ENCODE peak calls at places on chromosomes 7 and 10, in ten cellular contexts. S, X, R, Q, K, F, W, N, J and E are unnamed samples.

GRCh38 chr7:157678503-157678902 is 341.7 kb downstream of the DNAJB6 start:
- DNase-seq in S (no peak), X (no peak), R (no peak), Q (no peak), K (no peak), F (no peak), W (no peak), N (no peak), J (peak; percentile 36), E (no peak)

GRCh38 chr10:133310789-133311188 is 2.1 kb downstream of the ZNF511 start:
- DNase-seq in S (no peak), X (no peak), R (no peak), Q (no peak), K (no peak), F (no peak), W (no peak), N (no peak), J (no peak), E (no peak)

GRCh38 chr7:132116369-132116768 is 459.9 kb downstream of the PLXNA4 start:
- DNase-seq in S (no peak), X (no peak), R (no peak), Q (peak; percentile 75), K (no peak), F (no peak), W (no peak), N (no peak), J (no peak), E (no peak)

GRCh38 chr10:23310443-23310842 is 34.2 kb downstream of the C10orf67 start:
- DNase-seq in S (no peak), X (no peak), R (no peak), Q (no peak), K (no peak), F (no peak), W (no peak), N (no peak), J (peak; percentile 39), E (no peak)

GRCh38 chr7:22885824-22886255 is 63.2 kb upstream of the TOMM7 start:
- DNase-seq in S (no peak), X (peak; percentile 90), R (peak; percentile 49), Q (no peak), K (peak; percentile 51), F (peak; percentile 22), W (no peak), N (peak; percentile 13), J (no peak), E (no peak)

GRCh38 chr7:151248191-151249033 is at the start of gene SMARCD3:
- DNase-seq in S (peak; percentile 72), X (peak; percentile 86), R (no peak), Q (no peak), K (peak; percentile 43), F (peak; percentile 43), W (peak; percentile 71), N (peak; percentile 30), J (peak; percentile 87), E (peak; percentile 73)

GRCh38 chr7:103387267-103387666 is 39.8 kb downstream of the PSMC2 start:
- DNase-seq in S (no peak), X (no peak), R (no peak), Q (no peak), K (no peak), F (no peak), W (no peak), N (no peak), J (no peak), E (no peak)

GRCh38 chr7:53315986-53316385 is 280.6 kb downstream of the POM121L12 start:
- DNase-seq in S (no peak), X (no peak), R (no peak), Q (no peak), K (no peak), F (no peak), W (peak; percentile 50), N (no peak), J (peak; percentile 49), E (no peak)

GRCh38 chr10:11539191-11539868 is 72.1 kb downstream of the USP6NL start:
- DNase-seq in S (no peak), X (peak; percentile 83), R (no peak), Q (no peak), K (no peak), F (no peak), W (no peak), N (no peak), J (no peak), E (no peak)